ENCODE peak calls at places on chromosomes 6 and 20, in six cellular contexts. One of them, this sample, is unnamed.

GRCh38 chr6:5174756-5175155 is 86.0 kb downstream of the LYRM4 start:
- DNase-seq in Panc1: no peak
- DNase-seq in IMR-90: no peak
- DNase-seq in breast epithelium: no peak
- DNase-seq in heart right ventricle: no peak
- DNase-seq in neural progenitor cell: no peak
- DNase-seq in this sample: no peak

GRCh38 chr6:22248513-22249308 is 48.1 kb downstream of the PRL start:
- DNase-seq in Panc1: no peak
- DNase-seq in IMR-90: peak; percentile 83
- DNase-seq in heart right ventricle: peak; percentile 6
- DNase-seq in neural progenitor cell: no peak
- DNase-seq in breast epithelium: no peak
- DNase-seq in this sample: no peak

GRCh38 chr6:112061605-112062004 is 7.7 kb downstream of the CCN6 start:
- DNase-seq in IMR-90: peak; percentile 70
- DNase-seq in heart right ventricle: no peak
- DNase-seq in neural progenitor cell: no peak
- DNase-seq in Panc1: no peak
- DNase-seq in breast epithelium: no peak
- DNase-seq in this sample: no peak

GRCh38 chr6:4533576-4533975 is 242.6 kb upstream of the CDYL start:
- DNase-seq in Panc1: no peak
- DNase-seq in breast epithelium: no peak
- DNase-seq in heart right ventricle: no peak
- DNase-seq in neural progenitor cell: no peak
- DNase-seq in IMR-90: no peak
- DNase-seq in this sample: no peak

GRCh38 chr20:59438201-59438600 is 137.8 kb downstream of the EDN3 start:
- DNase-seq in heart right ventricle: no peak
- DNase-seq in IMR-90: no peak
- DNase-seq in Panc1: no peak
- DNase-seq in breast epithelium: no peak
- DNase-seq in neural progenitor cell: peak; percentile 74
- DNase-seq in this sample: peak; percentile 43

GRCh38 chr20:58991720-58992119 is 10.7 kb downstream of the NELFCD start:
- DNase-seq in neural progenitor cell: no peak
- DNase-seq in heart right ventricle: no peak
- DNase-seq in IMR-90: peak; percentile 6
- DNase-seq in Panc1: no peak
- DNase-seq in breast epithelium: no peak
- DNase-seq in this sample: no peak

GRCh38 chr6:17831135-17831534 is 124.4 kb upstream of the NUP153 start:
- DNase-seq in heart right ventricle: peak; percentile 54
- DNase-seq in neural progenitor cell: no peak
- DNase-seq in breast epithelium: no peak
- DNase-seq in IMR-90: peak; percentile 83
- DNase-seq in Panc1: no peak
- DNase-seq in this sample: no peak

GRCh38 chr20:13995841-13996240 is 525 bp downstream of the MACROD2 start:
- DNase-seq in Panc1: no peak
- DNase-seq in IMR-90: no peak
- DNase-seq in breast epithelium: no peak
- DNase-seq in neural progenitor cell: peak; percentile 74
- DNase-seq in heart right ventricle: peak; percentile 3
- DNase-seq in this sample: peak; percentile 30

GRCh38 chr20:17036546-17036945 is 190.3 kb upstream of the PCSK2 start:
- DNase-seq in breast epithelium: no peak
- DNase-seq in IMR-90: peak; percentile 58
- DNase-seq in heart right ventricle: no peak
- DNase-seq in neural progenitor cell: no peak
- DNase-seq in Panc1: no peak
- DNase-seq in this sample: no peak

GRCh38 chr6:150293423-150294280 is 75.2 kb upstream of the IYD start:
- DNase-seq in Panc1: no peak
- DNase-seq in neural progenitor cell: no peak
- DNase-seq in breast epithelium: no peak
- DNase-seq in IMR-90: peak; percentile 74
- DNase-seq in heart right ventricle: no peak
- DNase-seq in this sample: no peak

GRCh38 chr6:144644776-144645175 is 359.6 kb downstream of the UTRN start:
- DNase-seq in IMR-90: peak; percentile 33
- DNase-seq in breast epithelium: no peak
- DNase-seq in neural progenitor cell: peak; percentile 74
- DNase-seq in Panc1: no peak
- DNase-seq in heart right ventricle: no peak
- DNase-seq in this sample: no peak

GRCh38 chr6:140138311-140138994 is 764.0 kb upstream of the CITED2 start:
- DNase-seq in breast epithelium: no peak
- DNase-seq in IMR-90: no peak
- DNase-seq in heart right ventricle: no peak
- DNase-seq in Panc1: no peak
- DNase-seq in neural progenitor cell: peak; percentile 8
- DNase-seq in this sample: no peak

GRCh38 chr20:7038029-7038428 is 270.5 kb downstream of the BMP2 start:
- DNase-seq in neural progenitor cell: no peak
- DNase-seq in heart right ventricle: no peak
- DNase-seq in breast epithelium: no peak
- DNase-seq in IMR-90: no peak
- DNase-seq in Panc1: no peak
- DNase-seq in this sample: no peak

GRCh38 chr6:125816828-125817280 is 26.1 kb downstream of the NCOA7 start:
- DNase-seq in neural progenitor cell: no peak
- DNase-seq in heart right ventricle: no peak
- DNase-seq in breast epithelium: no peak
- DNase-seq in IMR-90: no peak
- DNase-seq in Panc1: no peak
- DNase-seq in this sample: no peak

GRCh38 chr6:16134430-16134829 is 5.5 kb downstream of the MYLIP start:
- DNase-seq in heart right ventricle: no peak
- DNase-seq in IMR-90: no peak
- DNase-seq in Panc1: no peak
- DNase-seq in neural progenitor cell: no peak
- DNase-seq in breast epithelium: no peak
- DNase-seq in this sample: no peak

GRCh38 chr6:16137451-16137801 is 8.5 kb downstream of the MYLIP start:
- DNase-seq in IMR-90: no peak
- DNase-seq in Panc1: no peak
- DNase-seq in breast epithelium: no peak
- DNase-seq in neural progenitor cell: no peak
- DNase-seq in heart right ventricle: no peak
- DNase-seq in this sample: no peak

GRCh38 chr6:16136086-16136485 is 7.2 kb downstream of the MYLIP start:
- DNase-seq in breast epithelium: no peak
- DNase-seq in heart right ventricle: no peak
- DNase-seq in Panc1: no peak
- DNase-seq in IMR-90: no peak
- DNase-seq in neural progenitor cell: no peak
- DNase-seq in this sample: no peak

GRCh38 chr6:16135078-16135477 is 6.2 kb downstream of the MYLIP start:
- DNase-seq in IMR-90: no peak
- DNase-seq in neural progenitor cell: no peak
- DNase-seq in Panc1: no peak
- DNase-seq in heart right ventricle: no peak
- DNase-seq in breast epithelium: no peak
- DNase-seq in this sample: no peak

DNA sequence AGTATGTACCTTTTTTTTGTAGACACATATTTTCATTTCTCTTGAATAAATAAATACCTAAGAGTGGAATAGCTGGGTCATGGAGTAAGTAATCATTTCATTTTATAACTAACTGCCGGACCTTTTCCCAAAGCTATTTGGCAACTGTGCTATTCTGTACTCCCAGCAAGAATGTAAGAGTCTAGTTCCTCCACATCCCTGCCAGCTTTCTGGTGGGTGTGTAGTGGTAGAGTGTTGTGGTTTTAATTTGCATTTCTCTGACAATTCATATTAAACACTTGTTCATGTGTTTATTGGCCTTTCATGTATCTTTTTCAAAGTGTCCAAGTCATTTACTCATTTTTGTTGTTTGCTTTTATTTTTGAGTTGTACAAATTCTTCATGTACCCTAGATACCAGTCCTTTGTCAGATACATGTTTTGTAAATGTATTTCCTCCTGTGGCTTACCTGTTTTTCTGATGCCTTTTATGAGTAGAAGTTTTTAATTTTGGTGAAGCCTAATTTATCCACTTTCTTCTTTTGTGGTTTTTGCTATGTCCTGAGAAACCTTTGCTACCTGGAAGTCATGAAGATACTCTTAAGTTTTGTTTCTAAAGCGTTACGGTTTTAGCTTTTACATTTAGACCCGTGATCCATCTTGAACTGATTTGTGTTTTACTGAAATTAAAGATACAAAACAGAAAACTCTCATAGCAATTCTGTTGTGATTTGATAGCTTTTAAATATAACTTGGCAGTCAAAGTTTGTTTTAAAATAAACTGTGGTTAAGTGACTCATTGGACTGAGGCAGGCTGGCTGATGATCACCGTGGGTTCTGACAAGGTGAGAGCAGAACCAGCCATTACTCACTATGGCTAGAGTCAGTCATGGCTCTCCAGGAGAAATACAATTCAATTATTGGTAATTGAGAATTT is 7.9 kb downstream of the MYLIP start:
- DNase-seq in Panc1: no peak
- DNase-seq in breast epithelium: peak; percentile 33
- DNase-seq in heart right ventricle: no peak
- DNase-seq in IMR-90: peak; percentile 92
- DNase-seq in neural progenitor cell: no peak
- DNase-seq in this sample: no peak
- H3K4me1 ChIP-seq in Panc1: peaks cover 39% of the 10 kb centered on the region
- H3K4me1 ChIP-seq in breast epithelium: peaks cover 2% of the 10 kb centered on the region
- H3K4me1 ChIP-seq in heart right ventricle: peaks cover 97% of the 10 kb centered on the region
- H3K4me1 ChIP-seq in IMR-90: peaks cover 3% of the 10 kb centered on the region
- H3K4me1 ChIP-seq in neural progenitor cell: peaks cover 4% of the 10 kb centered on the region
- H3K4me1 ChIP-seq in this sample: peaks cover 6% of the 10 kb centered on the region

GRCh38 chr6:12602951-12603710 is 113.4 kb upstream of the PHACTR1 start:
- DNase-seq in Panc1: peak; percentile 45
- DNase-seq in heart right ventricle: peak; percentile 13
- DNase-seq in IMR-90: peak; percentile 77
- DNase-seq in breast epithelium: peak; percentile 43
- DNase-seq in neural progenitor cell: peak; percentile 63
- DNase-seq in this sample: peak; percentile 12

GRCh38 chr6:12602342-12602741 is 114.2 kb upstream of the PHACTR1 start:
- DNase-seq in Panc1: no peak
- DNase-seq in breast epithelium: no peak
- DNase-seq in IMR-90: no peak
- DNase-seq in heart right ventricle: no peak
- DNase-seq in neural progenitor cell: no peak
- DNase-seq in this sample: no peak

GRCh38 chr6:12601881-12602280 is 114.7 kb upstream of the PHACTR1 start:
- DNase-seq in heart right ventricle: peak; percentile 19
- DNase-seq in IMR-90: no peak
- DNase-seq in breast epithelium: no peak
- DNase-seq in neural progenitor cell: no peak
- DNase-seq in Panc1: no peak
- DNase-seq in this sample: no peak

GRCh38 chr6:12605888-12606345 is 110.7 kb upstream of the PHACTR1 start:
- DNase-seq in neural progenitor cell: peak; percentile 85
- DNase-seq in heart right ventricle: peak; percentile 59
- DNase-seq in breast epithelium: peak; percentile 40
- DNase-seq in Panc1: peak; percentile 45
- DNase-seq in IMR-90: peak; percentile 75
- DNase-seq in this sample: peak; percentile 47

DNA sequence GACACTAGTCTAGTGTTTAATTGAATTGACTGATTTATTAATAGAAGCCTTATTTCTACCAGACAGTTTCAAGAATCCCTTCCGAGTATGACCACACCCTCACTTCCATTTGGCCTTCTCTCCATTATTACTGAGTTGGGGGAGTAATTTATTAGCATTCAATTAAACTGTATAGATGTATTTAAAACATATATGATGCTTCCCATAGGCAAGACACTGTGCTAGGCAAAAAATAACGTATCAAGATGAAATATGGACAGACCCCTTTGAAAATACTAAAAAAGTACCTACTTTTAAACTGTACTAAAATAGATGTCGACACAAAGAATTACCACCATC is 112.9 kb upstream of the PHACTR1 start:
- DNase-seq in breast epithelium: no peak
- DNase-seq in Panc1: no peak
- DNase-seq in neural progenitor cell: no peak
- DNase-seq in heart right ventricle: no peak
- DNase-seq in IMR-90: no peak
- DNase-seq in this sample: no peak
- TF ChIP-seq CTCF in breast epithelium: no peak
- TF ChIP-seq CTCF in Panc1: peak; percentile 43
- TF ChIP-seq CTCF in neural progenitor cell: no peak
- TF ChIP-seq CTCF in heart right ventricle: no peak
- TF ChIP-seq CTCF in IMR-90: no peak
- TF ChIP-seq CTCF in this sample: no peak

GRCh38 chr6:113476937-113477839 is 380.0 kb upstream of the MARCKS start:
- DNase-seq in Panc1: no peak
- DNase-seq in IMR-90: peak; percentile 40
- DNase-seq in neural progenitor cell: no peak
- DNase-seq in heart right ventricle: no peak
- DNase-seq in breast epithelium: no peak
- DNase-seq in this sample: no peak

GRCh38 chr6:113486172-113486571 is 371.0 kb upstream of the MARCKS start:
- DNase-seq in Panc1: no peak
- DNase-seq in heart right ventricle: no peak
- DNase-seq in IMR-90: no peak
- DNase-seq in neural progenitor cell: no peak
- DNase-seq in breast epithelium: no peak
- DNase-seq in this sample: no peak

GRCh38 chr6:113482771-113483170 is 374.4 kb upstream of the MARCKS start:
- DNase-seq in breast epithelium: no peak
- DNase-seq in Panc1: no peak
- DNase-seq in IMR-90: no peak
- DNase-seq in neural progenitor cell: no peak
- DNase-seq in heart right ventricle: no peak
- DNase-seq in this sample: no peak

GRCh38 chr6:113481441-113481840 is 375.7 kb upstream of the MARCKS start:
- DNase-seq in IMR-90: peak; percentile 43
- DNase-seq in neural progenitor cell: no peak
- DNase-seq in breast epithelium: no peak
- DNase-seq in Panc1: no peak
- DNase-seq in heart right ventricle: no peak
- DNase-seq in this sample: no peak

DNA sequence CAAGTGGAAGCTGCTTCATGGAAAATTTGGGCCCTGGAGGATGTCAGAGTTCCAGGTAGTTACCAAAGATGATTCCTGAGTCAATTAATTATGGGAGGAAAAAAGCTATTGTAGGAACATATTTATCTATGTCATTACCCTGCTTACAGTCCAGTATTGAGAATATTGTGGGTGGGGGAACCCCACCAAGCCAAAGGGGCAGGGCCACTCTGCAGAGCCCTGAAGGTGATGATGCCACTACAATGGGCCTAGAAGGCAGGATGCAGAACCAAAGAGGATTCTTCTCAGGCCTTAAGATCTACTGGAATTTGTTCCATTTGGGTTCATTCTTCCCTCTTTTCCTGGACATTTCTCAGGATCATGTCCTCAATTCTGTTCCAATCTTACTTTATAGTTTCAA is 375.2 kb upstream of the MARCKS start:
- DNase-seq in heart right ventricle: no peak
- DNase-seq in breast epithelium: no peak
- DNase-seq in neural progenitor cell: no peak
- DNase-seq in IMR-90: no peak
- DNase-seq in Panc1: no peak
- DNase-seq in this sample: no peak
- H3K4me3 ChIP-seq in heart right ventricle: no peak overlapping the region
- H3K4me3 ChIP-seq in breast epithelium: no peak overlapping the region
- H3K4me3 ChIP-seq in neural progenitor cell: no peak overlapping the region
- H3K4me3 ChIP-seq in IMR-90: no peak overlapping the region
- H3K4me3 ChIP-seq in Panc1: no peak overlapping the region
- H3K4me3 ChIP-seq in this sample: no peak overlapping the region

GRCh38 chr20:23143986-23144695 is 58.0 kb upstream of the CD93 start:
- DNase-seq in heart right ventricle: no peak
- DNase-seq in IMR-90: no peak
- DNase-seq in Panc1: no peak
- DNase-seq in breast epithelium: no peak
- DNase-seq in neural progenitor cell: no peak
- DNase-seq in this sample: no peak
- H3K4me1 ChIP-seq in heart right ventricle: peaks cover 52% of the 10 kb centered on the region
- H3K4me1 ChIP-seq in IMR-90: peaks cover 23% of the 10 kb centered on the region
- H3K4me1 ChIP-seq in Panc1: peaks cover 3% of the 10 kb centered on the region
- H3K4me1 ChIP-seq in breast epithelium: no peaks in the 10 kb centered on the region
- H3K4me1 ChIP-seq in neural progenitor cell: no peaks in the 10 kb centered on the region
- H3K4me1 ChIP-seq in this sample: no peaks in the 10 kb centered on the region